ENCODE peak calls at places on chromosomes 7 and 10, in six cellular contexts. L is activated naive CD4-positive, alpha-beta T cell; K is neural crest cell; O is AG08396; M is NCI-H1105; B is naive B cell. D is an unnamed sample.
A peak's percentile ranks its signal among the peaks of the same experiment; 100 is the strongest.

GRCh38 chr7:7731732-7732131 is 13.3 kb upstream of the RPA3 start:
- DNase-seq in O (no peak), M (no peak), K (no peak), L (no peak), B (no peak), D (no peak)

GRCh38 chr10:113139695-113140094 is 189.6 kb downstream of the TCF7L2 start:
- DNase-seq in B (no peak), K (no peak), L (no peak), M (no peak), O (no peak), D (no peak)

GRCh38 chr10:124611738-124612137 is 132.4 kb downstream of the FAM53B start:
- DNase-seq in K (no peak), L (peak; percentile 31), O (no peak), M (no peak), B (peak; percentile 56), D (no peak)

GRCh38 chr7:2530076-2530967 is 10.7 kb downstream of the LFNG start:
- DNase-seq in O (no peak), M (no peak), B (peak; percentile 86), K (no peak), L (peak; percentile 70), D (no peak)

GRCh38 chr10:60604356-60604755 is 173.9 kb upstream of the CDK1 start:
- DNase-seq in L (no peak), K (no peak), M (no peak), B (no peak), O (no peak), D (no peak)

GRCh38 chr7:30159698-30160143 is 24.9 kb downstream of the MTURN start:
- DNase-seq in O (peak; percentile 24), L (no peak), B (no peak), K (no peak), M (no peak), D (peak; percentile 38)

GRCh38 chr7:17710312-17710711 is 230.0 kb downstream of the SNX13 start:
- DNase-seq in O (no peak), B (no peak), M (no peak), K (no peak), L (no peak), D (no peak)

GRCh38 chr10:123729523-123729922 is 63.4 kb downstream of the GPR26 start:
- DNase-seq in O (no peak), M (no peak), B (no peak), K (no peak), L (no peak), D (no peak)

GRCh38 chr7:137393570-137393969 is 50.0 kb upstream of the PTN start:
- DNase-seq in K (no peak), L (no peak), O (no peak), M (no peak), B (no peak), D (no peak)